ENCODE peak calls at places on chromosomes 5 and 9, in ten cellular contexts. One of them, this sample, is unnamed.

GRCh38 chr5:143435207-143435657 is 31.7 kb upstream of the NR3C1 start:
- DNase-seq in stimulated activated CD4-positive, alpha-beta T cell treated with anti-CD3 and anti-CD28 coated beads, Interleukin-1b, Interleukin-23, amount 100 ng/mL, for 24 hours: no peak
- DNase-seq in natural killer cell treated with Interleukin-12 subunit alpha and Interleukin-12 subunit beta and Interleukin-15 and Interleukin-18, amount 100 ng/mL, for 72 hours: peak; percentile 67
- DNase-seq in T1000: no peak
- DNase-seq in mesendoderm: peak; percentile 14
- DNase-seq in Daoy: peak; percentile 17
- DNase-seq in smooth muscle cell of the brain vasculature: no peak
- DNase-seq in HAP-1: no peak
- DNase-seq in NCI-H2029 treated with DMSO at 0.1 percent for 48 hours: no peak
- DNase-seq in GM12865: peak; percentile 94
- DNase-seq in this sample: no peak

GRCh38 chr5:140785905-140786686 is at the start of gene PCDHA1:
- DNase-seq in stimulated activated CD4-positive, alpha-beta T cell treated with anti-CD3 and anti-CD28 coated beads, Interleukin-1b, Interleukin-23, amount 100 ng/mL, for 24 hours: no peak
- DNase-seq in natural killer cell treated with Interleukin-12 subunit alpha and Interleukin-12 subunit beta and Interleukin-15 and Interleukin-18, amount 100 ng/mL, for 72 hours: no peak
- DNase-seq in T1000: no peak
- DNase-seq in mesendoderm: peak; percentile 31
- DNase-seq in Daoy: peak; percentile 40
- DNase-seq in smooth muscle cell of the brain vasculature: no peak
- DNase-seq in HAP-1: peak; percentile 3
- DNase-seq in NCI-H2029 treated with DMSO at 0.1 percent for 48 hours: peak; percentile 4
- DNase-seq in GM12865: no peak
- DNase-seq in this sample: peak; percentile 80

GRCh38 chr5:23763170-23763569 is 255.8 kb downstream of the PRDM9 start:
- DNase-seq in stimulated activated CD4-positive, alpha-beta T cell treated with anti-CD3 and anti-CD28 coated beads, Interleukin-1b, Interleukin-23, amount 100 ng/mL, for 24 hours: no peak
- DNase-seq in natural killer cell treated with Interleukin-12 subunit alpha and Interleukin-12 subunit beta and Interleukin-15 and Interleukin-18, amount 100 ng/mL, for 72 hours: no peak
- DNase-seq in T1000: no peak
- DNase-seq in mesendoderm: no peak
- DNase-seq in Daoy: no peak
- DNase-seq in smooth muscle cell of the brain vasculature: no peak
- DNase-seq in HAP-1: no peak
- DNase-seq in NCI-H2029 treated with DMSO at 0.1 percent for 48 hours: no peak
- DNase-seq in GM12865: no peak
- DNase-seq in this sample: no peak

GRCh38 chr5:2133080-2133479 is 250.4 kb upstream of the IRX4 start:
- DNase-seq in stimulated activated CD4-positive, alpha-beta T cell treated with anti-CD3 and anti-CD28 coated beads, Interleukin-1b, Interleukin-23, amount 100 ng/mL, for 24 hours: no peak
- DNase-seq in natural killer cell treated with Interleukin-12 subunit alpha and Interleukin-12 subunit beta and Interleukin-15 and Interleukin-18, amount 100 ng/mL, for 72 hours: peak; percentile 1
- DNase-seq in T1000: no peak
- DNase-seq in mesendoderm: no peak
- DNase-seq in Daoy: peak; percentile 66
- DNase-seq in smooth muscle cell of the brain vasculature: no peak
- DNase-seq in HAP-1: no peak
- DNase-seq in NCI-H2029 treated with DMSO at 0.1 percent for 48 hours: no peak
- DNase-seq in GM12865: no peak
- DNase-seq in this sample: no peak

GRCh38 chr5:10726913-10727517 is 34.0 kb downstream of the DAP start:
- DNase-seq in stimulated activated CD4-positive, alpha-beta T cell treated with anti-CD3 and anti-CD28 coated beads, Interleukin-1b, Interleukin-23, amount 100 ng/mL, for 24 hours: no peak
- DNase-seq in natural killer cell treated with Interleukin-12 subunit alpha and Interleukin-12 subunit beta and Interleukin-15 and Interleukin-18, amount 100 ng/mL, for 72 hours: no peak
- DNase-seq in T1000: no peak
- DNase-seq in mesendoderm: no peak
- DNase-seq in Daoy: no peak
- DNase-seq in smooth muscle cell of the brain vasculature: no peak
- DNase-seq in HAP-1: no peak
- DNase-seq in NCI-H2029 treated with DMSO at 0.1 percent for 48 hours: no peak
- DNase-seq in GM12865: peak; percentile 57
- DNase-seq in this sample: no peak

GRCh38 chr9:137001857-137002645 is 5.7 kb upstream of the CLIC3 start:
- DNase-seq in stimulated activated CD4-positive, alpha-beta T cell treated with anti-CD3 and anti-CD28 coated beads, Interleukin-1b, Interleukin-23, amount 100 ng/mL, for 24 hours: no peak
- DNase-seq in natural killer cell treated with Interleukin-12 subunit alpha and Interleukin-12 subunit beta and Interleukin-15 and Interleukin-18, amount 100 ng/mL, for 72 hours: no peak
- DNase-seq in T1000: no peak
- DNase-seq in mesendoderm: no peak
- DNase-seq in Daoy: no peak
- DNase-seq in smooth muscle cell of the brain vasculature: no peak
- DNase-seq in HAP-1: no peak
- DNase-seq in NCI-H2029 treated with DMSO at 0.1 percent for 48 hours: no peak
- DNase-seq in GM12865: no peak
- DNase-seq in this sample: no peak

GRCh38 chr5:131633830-131634229 is 1.2 kb downstream of the RAPGEF6 start:
- DNase-seq in stimulated activated CD4-positive, alpha-beta T cell treated with anti-CD3 and anti-CD28 coated beads, Interleukin-1b, Interleukin-23, amount 100 ng/mL, for 24 hours: no peak
- DNase-seq in natural killer cell treated with Interleukin-12 subunit alpha and Interleukin-12 subunit beta and Interleukin-15 and Interleukin-18, amount 100 ng/mL, for 72 hours: no peak
- DNase-seq in T1000: no peak
- DNase-seq in mesendoderm: no peak
- DNase-seq in Daoy: no peak
- DNase-seq in smooth muscle cell of the brain vasculature: no peak
- DNase-seq in HAP-1: no peak
- DNase-seq in NCI-H2029 treated with DMSO at 0.1 percent for 48 hours: no peak
- DNase-seq in GM12865: peak; percentile 50
- DNase-seq in this sample: no peak

GRCh38 chr9:109441296-109441695 is 56.8 kb downstream of the PTPN3 start:
- DNase-seq in stimulated activated CD4-positive, alpha-beta T cell treated with anti-CD3 and anti-CD28 coated beads, Interleukin-1b, Interleukin-23, amount 100 ng/mL, for 24 hours: no peak
- DNase-seq in natural killer cell treated with Interleukin-12 subunit alpha and Interleukin-12 subunit beta and Interleukin-15 and Interleukin-18, amount 100 ng/mL, for 72 hours: no peak
- DNase-seq in T1000: no peak
- DNase-seq in mesendoderm: peak; percentile 72
- DNase-seq in Daoy: no peak
- DNase-seq in smooth muscle cell of the brain vasculature: no peak
- DNase-seq in HAP-1: no peak
- DNase-seq in NCI-H2029 treated with DMSO at 0.1 percent for 48 hours: no peak
- DNase-seq in GM12865: no peak
- DNase-seq in this sample: peak; percentile 79

GRCh38 chr9:96417051-96417586 is 1.1 kb downstream of the ZNF367 start:
- DNase-seq in stimulated activated CD4-positive, alpha-beta T cell treated with anti-CD3 and anti-CD28 coated beads, Interleukin-1b, Interleukin-23, amount 100 ng/mL, for 24 hours: peak; percentile 83
- DNase-seq in natural killer cell treated with Interleukin-12 subunit alpha and Interleukin-12 subunit beta and Interleukin-15 and Interleukin-18, amount 100 ng/mL, for 72 hours: peak; percentile 93
- DNase-seq in T1000: peak; percentile 58
- DNase-seq in mesendoderm: peak; percentile 90
- DNase-seq in Daoy: peak; percentile 94
- DNase-seq in smooth muscle cell of the brain vasculature: peak; percentile 23
- DNase-seq in HAP-1: peak; percentile 82
- DNase-seq in NCI-H2029 treated with DMSO at 0.1 percent for 48 hours: peak; percentile 44
- DNase-seq in GM12865: peak; percentile 94
- DNase-seq in this sample: peak; percentile 91

GRCh38 chr5:41788800-41789395 is 81.3 kb downstream of the OXCT1 start:
- DNase-seq in stimulated activated CD4-positive, alpha-beta T cell treated with anti-CD3 and anti-CD28 coated beads, Interleukin-1b, Interleukin-23, amount 100 ng/mL, for 24 hours: no peak
- DNase-seq in natural killer cell treated with Interleukin-12 subunit alpha and Interleukin-12 subunit beta and Interleukin-15 and Interleukin-18, amount 100 ng/mL, for 72 hours: no peak
- DNase-seq in T1000: no peak
- DNase-seq in mesendoderm: no peak
- DNase-seq in Daoy: peak; percentile 28
- DNase-seq in smooth muscle cell of the brain vasculature: peak; percentile 56
- DNase-seq in HAP-1: no peak
- DNase-seq in NCI-H2029 treated with DMSO at 0.1 percent for 48 hours: no peak
- DNase-seq in GM12865: no peak
- DNase-seq in this sample: no peak

GRCh38 chr5:53130206-53130605 is 20.6 kb upstream of the MOCS2 start:
- DNase-seq in stimulated activated CD4-positive, alpha-beta T cell treated with anti-CD3 and anti-CD28 coated beads, Interleukin-1b, Interleukin-23, amount 100 ng/mL, for 24 hours: no peak
- DNase-seq in natural killer cell treated with Interleukin-12 subunit alpha and Interleukin-12 subunit beta and Interleukin-15 and Interleukin-18, amount 100 ng/mL, for 72 hours: no peak
- DNase-seq in T1000: no peak
- DNase-seq in mesendoderm: no peak
- DNase-seq in Daoy: no peak
- DNase-seq in smooth muscle cell of the brain vasculature: no peak
- DNase-seq in HAP-1: no peak
- DNase-seq in NCI-H2029 treated with DMSO at 0.1 percent for 48 hours: no peak
- DNase-seq in GM12865: no peak
- DNase-seq in this sample: no peak

GRCh38 chr9:24518545-24518944 is 27.2 kb downstream of the IZUMO3 start:
- DNase-seq in stimulated activated CD4-positive, alpha-beta T cell treated with anti-CD3 and anti-CD28 coated beads, Interleukin-1b, Interleukin-23, amount 100 ng/mL, for 24 hours: no peak
- DNase-seq in natural killer cell treated with Interleukin-12 subunit alpha and Interleukin-12 subunit beta and Interleukin-15 and Interleukin-18, amount 100 ng/mL, for 72 hours: no peak
- DNase-seq in T1000: no peak
- DNase-seq in mesendoderm: no peak
- DNase-seq in Daoy: no peak
- DNase-seq in smooth muscle cell of the brain vasculature: no peak
- DNase-seq in HAP-1: no peak
- DNase-seq in NCI-H2029 treated with DMSO at 0.1 percent for 48 hours: no peak
- DNase-seq in GM12865: no peak
- DNase-seq in this sample: no peak

GRCh38 chr5:42912184-42912766 is 100.6 kb upstream of the SELENOP start:
- DNase-seq in stimulated activated CD4-positive, alpha-beta T cell treated with anti-CD3 and anti-CD28 coated beads, Interleukin-1b, Interleukin-23, amount 100 ng/mL, for 24 hours: peak; percentile 7
- DNase-seq in natural killer cell treated with Interleukin-12 subunit alpha and Interleukin-12 subunit beta and Interleukin-15 and Interleukin-18, amount 100 ng/mL, for 72 hours: no peak
- DNase-seq in T1000: no peak
- DNase-seq in mesendoderm: peak; percentile 36
- DNase-seq in Daoy: peak; percentile 56
- DNase-seq in smooth muscle cell of the brain vasculature: peak; percentile 36
- DNase-seq in HAP-1: no peak
- DNase-seq in NCI-H2029 treated with DMSO at 0.1 percent for 48 hours: no peak
- DNase-seq in GM12865: peak; percentile 52
- DNase-seq in this sample: peak; percentile 16

GRCh38 chr5:180613188-180613587 is 21.9 kb upstream of the SCGB3A1 start:
- DNase-seq in stimulated activated CD4-positive, alpha-beta T cell treated with anti-CD3 and anti-CD28 coated beads, Interleukin-1b, Interleukin-23, amount 100 ng/mL, for 24 hours: no peak
- DNase-seq in natural killer cell treated with Interleukin-12 subunit alpha and Interleukin-12 subunit beta and Interleukin-15 and Interleukin-18, amount 100 ng/mL, for 72 hours: no peak
- DNase-seq in T1000: no peak
- DNase-seq in mesendoderm: no peak
- DNase-seq in Daoy: no peak
- DNase-seq in smooth muscle cell of the brain vasculature: no peak
- DNase-seq in HAP-1: no peak
- DNase-seq in NCI-H2029 treated with DMSO at 0.1 percent for 48 hours: no peak
- DNase-seq in GM12865: no peak
- DNase-seq in this sample: no peak

GRCh38 chr5:156208271-156208670 is 118.7 kb upstream of the SGCD start:
- DNase-seq in stimulated activated CD4-positive, alpha-beta T cell treated with anti-CD3 and anti-CD28 coated beads, Interleukin-1b, Interleukin-23, amount 100 ng/mL, for 24 hours: no peak
- DNase-seq in natural killer cell treated with Interleukin-12 subunit alpha and Interleukin-12 subunit beta and Interleukin-15 and Interleukin-18, amount 100 ng/mL, for 72 hours: no peak
- DNase-seq in T1000: no peak
- DNase-seq in mesendoderm: peak; percentile 54
- DNase-seq in Daoy: peak; percentile 13
- DNase-seq in smooth muscle cell of the brain vasculature: no peak
- DNase-seq in HAP-1: no peak
- DNase-seq in NCI-H2029 treated with DMSO at 0.1 percent for 48 hours: no peak
- DNase-seq in GM12865: peak; percentile 24
- DNase-seq in this sample: peak; percentile 64

GRCh38 chr9:133148351-133149129 is 15.2 kb downstream of the GBGT1 start:
- DNase-seq in stimulated activated CD4-positive, alpha-beta T cell treated with anti-CD3 and anti-CD28 coated beads, Interleukin-1b, Interleukin-23, amount 100 ng/mL, for 24 hours: no peak
- DNase-seq in natural killer cell treated with Interleukin-12 subunit alpha and Interleukin-12 subunit beta and Interleukin-15 and Interleukin-18, amount 100 ng/mL, for 72 hours: peak; percentile 76
- DNase-seq in T1000: peak; percentile 23
- DNase-seq in mesendoderm: peak; percentile 50
- DNase-seq in Daoy: peak; percentile 64
- DNase-seq in smooth muscle cell of the brain vasculature: no peak
- DNase-seq in HAP-1: no peak
- DNase-seq in NCI-H2029 treated with DMSO at 0.1 percent for 48 hours: no peak
- DNase-seq in GM12865: peak; percentile 66
- DNase-seq in this sample: peak; percentile 38

GRCh38 chr5:172173771-172174170 is 14.3 kb downstream of the STK10 start:
- DNase-seq in stimulated activated CD4-positive, alpha-beta T cell treated with anti-CD3 and anti-CD28 coated beads, Interleukin-1b, Interleukin-23, amount 100 ng/mL, for 24 hours: no peak
- DNase-seq in natural killer cell treated with Interleukin-12 subunit alpha and Interleukin-12 subunit beta and Interleukin-15 and Interleukin-18, amount 100 ng/mL, for 72 hours: peak; percentile 88
- DNase-seq in T1000: peak; percentile 62
- DNase-seq in mesendoderm: no peak
- DNase-seq in Daoy: peak; percentile 94
- DNase-seq in smooth muscle cell of the brain vasculature: no peak
- DNase-seq in HAP-1: no peak
- DNase-seq in NCI-H2029 treated with DMSO at 0.1 percent for 48 hours: no peak
- DNase-seq in GM12865: no peak
- DNase-seq in this sample: no peak

GRCh38 chr5:179613460-179614071 is 9.9 kb downstream of the HNRNPH1 start:
- DNase-seq in stimulated activated CD4-positive, alpha-beta T cell treated with anti-CD3 and anti-CD28 coated beads, Interleukin-1b, Interleukin-23, amount 100 ng/mL, for 24 hours: no peak
- DNase-seq in natural killer cell treated with Interleukin-12 subunit alpha and Interleukin-12 subunit beta and Interleukin-15 and Interleukin-18, amount 100 ng/mL, for 72 hours: no peak
- DNase-seq in T1000: no peak
- DNase-seq in mesendoderm: no peak
- DNase-seq in Daoy: no peak
- DNase-seq in smooth muscle cell of the brain vasculature: no peak
- DNase-seq in HAP-1: no peak
- DNase-seq in NCI-H2029 treated with DMSO at 0.1 percent for 48 hours: no peak
- DNase-seq in GM12865: peak; percentile 37
- DNase-seq in this sample: no peak

GRCh38 chr5:138449501-138450239 is 10.8 kb downstream of the REEP2 start:
- DNase-seq in stimulated activated CD4-positive, alpha-beta T cell treated with anti-CD3 and anti-CD28 coated beads, Interleukin-1b, Interleukin-23, amount 100 ng/mL, for 24 hours: peak; percentile 82
- DNase-seq in natural killer cell treated with Interleukin-12 subunit alpha and Interleukin-12 subunit beta and Interleukin-15 and Interleukin-18, amount 100 ng/mL, for 72 hours: peak; percentile 86
- DNase-seq in T1000: peak; percentile 81
- DNase-seq in mesendoderm: peak; percentile 84
- DNase-seq in Daoy: peak; percentile 90
- DNase-seq in smooth muscle cell of the brain vasculature: no peak
- DNase-seq in HAP-1: peak; percentile 81
- DNase-seq in NCI-H2029 treated with DMSO at 0.1 percent for 48 hours: peak; percentile 56
- DNase-seq in GM12865: peak; percentile 80
- DNase-seq in this sample: peak; percentile 96

GRCh38 chr5:125198270-125198974 is 452.0 kb upstream of the ZNF608 start:
- DNase-seq in stimulated activated CD4-positive, alpha-beta T cell treated with anti-CD3 and anti-CD28 coated beads, Interleukin-1b, Interleukin-23, amount 100 ng/mL, for 24 hours: no peak
- DNase-seq in natural killer cell treated with Interleukin-12 subunit alpha and Interleukin-12 subunit beta and Interleukin-15 and Interleukin-18, amount 100 ng/mL, for 72 hours: no peak
- DNase-seq in T1000: no peak
- DNase-seq in mesendoderm: no peak
- DNase-seq in Daoy: peak; percentile 66
- DNase-seq in smooth muscle cell of the brain vasculature: peak; percentile 83
- DNase-seq in HAP-1: peak; percentile 92
- DNase-seq in NCI-H2029 treated with DMSO at 0.1 percent for 48 hours: peak; percentile 76
- DNase-seq in GM12865: peak; percentile 15
- DNase-seq in this sample: no peak

GRCh38 chr9:110058304-110058953 is 149.5 kb downstream of the C9orf152 start:
- DNase-seq in stimulated activated CD4-positive, alpha-beta T cell treated with anti-CD3 and anti-CD28 coated beads, Interleukin-1b, Interleukin-23, amount 100 ng/mL, for 24 hours: no peak
- DNase-seq in natural killer cell treated with Interleukin-12 subunit alpha and Interleukin-12 subunit beta and Interleukin-15 and Interleukin-18, amount 100 ng/mL, for 72 hours: no peak
- DNase-seq in T1000: no peak
- DNase-seq in mesendoderm: peak; percentile 92
- DNase-seq in Daoy: peak; percentile 74
- DNase-seq in smooth muscle cell of the brain vasculature: no peak
- DNase-seq in HAP-1: peak; percentile 61
- DNase-seq in NCI-H2029 treated with DMSO at 0.1 percent for 48 hours: peak; percentile 60
- DNase-seq in GM12865: peak; percentile 75
- DNase-seq in this sample: peak; percentile 94

GRCh38 chr9:129270903-129271431 is 92.9 kb upstream of the IER5L start:
- DNase-seq in stimulated activated CD4-positive, alpha-beta T cell treated with anti-CD3 and anti-CD28 coated beads, Interleukin-1b, Interleukin-23, amount 100 ng/mL, for 24 hours: no peak
- DNase-seq in natural killer cell treated with Interleukin-12 subunit alpha and Interleukin-12 subunit beta and Interleukin-15 and Interleukin-18, amount 100 ng/mL, for 72 hours: no peak
- DNase-seq in T1000: no peak
- DNase-seq in mesendoderm: no peak
- DNase-seq in Daoy: no peak
- DNase-seq in smooth muscle cell of the brain vasculature: peak; percentile 29
- DNase-seq in HAP-1: no peak
- DNase-seq in NCI-H2029 treated with DMSO at 0.1 percent for 48 hours: no peak
- DNase-seq in GM12865: peak; percentile 93
- DNase-seq in this sample: no peak

This sample was measured in GM23338.